ENCODE peak calls at places on chromosome 1, in seven cellular contexts. T is GM03348; F is left ventricle myocardium inferior; C is AG20443; J is activated CD4-positive, alpha-beta T cell treated with anti-CD3 and anti-CD28 coated beads, Interleukin-2, amount 10 ng/mL, durations not matched to agents 7 days and 5 days; G is frontal cortex; H is activated naive CD4-positive, alpha-beta T cell. K is an unnamed sample.

GRCh38 chr1:230401096-230401495 is 25.0 kb downstream of the PGBD5 start:
- DNase-seq in J (no peak), C (no peak), T (no peak), F (no peak), G (no peak), H (no peak), K (no peak)

GRCh38 chr1:102852583-102852982 is 255.7 kb downstream of the COL11A1 start:
- DNase-seq in H (no peak), G (no peak), C (peak), F (no peak), T (peak), J (no peak), K (no peak)

GRCh38 chr1:116457944-116458343 is 84.9 kb downstream of the ATP1A1 start:
- DNase-seq in G (no peak), C (no peak), H (no peak), J (no peak), F (no peak), T (no peak), K (no peak)

GRCh38 chr1:36520056-36520455 is 37.3 kb upstream of the CSF3R start:
- DNase-seq in G (no peak), C (no peak), F (no peak), J (no peak), T (no peak), H (no peak), K (no peak)

GRCh38 chr1:198125995-198126758 is 30.6 kb upstream of the NEK7 start:
- DNase-seq in C (peak), F (no peak), G (no peak), J (no peak), T (peak), H (no peak), K (no peak)

GRCh38 chr1:43367026-43367903 is 546 bp downstream of the ELOVL1 start:
- DNase-seq in C (peak), J (peak), F (peak), T (peak), H (no peak), G (no peak), K (no peak)

GRCh38 chr1:66521736-66522365 is 12.1 kb upstream of the SGIP1 start:
- DNase-seq in J (no peak), G (no peak), F (no peak), T (peak), H (no peak), C (peak), K (no peak)

GRCh38 chr1:24936688-24937087 is 6.6 kb upstream of the RUNX3 start:
- DNase-seq in J (no peak), F (no peak), G (no peak), C (no peak), H (no peak), T (no peak), K (no peak)

GRCh38 chr1:234915923-234916675 is 212.5 kb downstream of the TOMM20 start:
- DNase-seq in T (no peak), J (no peak), C (no peak), F (peak), G (no peak), H (no peak), K (no peak)

GRCh38 chr1:31822766-31823165 is 6.9 kb upstream of the SPOCD1 start:
- DNase-seq in J (no peak), H (no peak), G (no peak), T (no peak), F (no peak), C (peak), K (no peak)

GRCh38 chr1:155078496-155079209 is at the start of gene EFNA3:
- DNase-seq in G (peak), H (no peak), T (peak), C (peak), J (peak), F (peak), K (peak)

GRCh38 chr1:99264201-99265021 is at the start of gene PLPPR4:
- DNase-seq in F (peak), H (no peak), T (peak), G (no peak), C (peak), J (no peak), K (no peak)

K was measured in D721Med.